ENCODE peak calls at places on chromosomes 12 and 14, in ten cellular contexts. A is GM06990; N is GDM1; E is esophagus squamous epithelium; T is activated naive CD4-positive, alpha-beta T cell; P is NCI-H146; K is AG10803; D is COR-L47; R is germinal center; F is CD4-positive, alpha-beta T cell. Y is an unnamed sample.

GRCh38 chr12:23631991-23632390 is 317.5 kb downstream of the SOX5 start:
- DNase-seq in K (no peak), R (no peak), A (no peak), P (peak; percentile 46), D (no peak), T (no peak), F (no peak), E (no peak), N (no peak), Y (no peak)

GRCh38 chr14:25394791-25395391 is 344.9 kb upstream of the STXBP6 start:
- DNase-seq in N (no peak), F (no peak), D (no peak), E (no peak), K (no peak), P (no peak), R (no peak), T (no peak), A (no peak), Y (no peak)

GRCh38 chr12:6360080-6360571 is 15.2 kb downstream of the SCNN1A start:
- DNase-seq in N (no peak), E (no peak), K (no peak), A (no peak), T (no peak), P (no peak), R (no peak), F (no peak), D (no peak), Y (no peak)

GRCh38 chr12:131347345-131347714 is 363.6 kb upstream of the SFSWAP start:
- DNase-seq in T (no peak), R (no peak), A (no peak), D (no peak), F (no peak), N (no peak), K (no peak), P (no peak), E (no peak), Y (no peak)

GRCh38 chr14:65915125-65915524 is 502.6 kb downstream of the FUT8 start:
- DNase-seq in D (no peak), T (no peak), K (peak; percentile 11), R (no peak), P (no peak), E (no peak), F (no peak), A (no peak), N (no peak), Y (no peak)

GRCh38 chr14:100281286-100282082 is 24.8 kb downstream of the SLC25A29 start:
- DNase-seq in F (no peak), E (no peak), K (no peak), T (no peak), R (no peak), A (no peak), P (no peak), N (no peak), D (no peak), Y (no peak)

GRCh38 chr12:42589465-42590323 is at the start of gene PRICKLE1:
- DNase-seq in E (no peak), P (peak; percentile 43), A (peak; percentile 73), K (peak; percentile 36), T (no peak), F (no peak), R (peak; percentile 71), D (no peak), N (no peak), Y (no peak)

GRCh38 chr12:68042212-68042699 is 53.0 kb downstream of the IFNG-AS1 start:
- DNase-seq in P (peak; percentile 7), T (no peak), N (no peak), A (peak; percentile 35), R (peak; percentile 17), F (no peak), E (no peak), D (peak; percentile 35), K (peak; percentile 4), Y (no peak)

GRCh38 chr12:81222841-81223595 is 145.1 kb downstream of the ACSS3 start:
- DNase-seq in A (no peak), D (no peak), K (peak; percentile 71), N (no peak), T (no peak), P (no peak), R (no peak), E (no peak), F (no peak), Y (no peak)

GRCh38 chr14:104133496-104133895 is 4.9 kb upstream of the KIF26A start:
- DNase-seq in K (no peak), A (no peak), N (no peak), F (no peak), E (no peak), R (no peak), P (no peak), T (no peak), D (no peak), Y (no peak)

GRCh38 chr12:56172839-56173238 is 14.7 kb downstream of the MYL6 start:
- DNase-seq in T (no peak), R (no peak), K (no peak), D (no peak), E (no peak), P (no peak), F (no peak), N (no peak), A (no peak), Y (no peak)

GRCh38 chr14:102982852-102983470 is 60.5 kb downstream of the AMN start:
- DNase-seq in T (no peak), D (no peak), F (no peak), P (no peak), N (no peak), A (no peak), K (no peak), E (no peak), R (no peak), Y (no peak)

GRCh38 chr12:85996280-85996679 is 122.2 kb downstream of the NTS start:
- DNase-seq in D (no peak), E (no peak), A (no peak), N (no peak), R (no peak), T (no peak), P (no peak), F (no peak), K (no peak), Y (no peak)

GRCh38 chr14:54673193-54674121 is 106.5 kb downstream of the SAMD4A start:
- DNase-seq in D (no peak), T (no peak), N (no peak), A (no peak), E (no peak), F (no peak), R (no peak), P (no peak), K (no peak), Y (no peak)

GRCh38 chr12:26451763-26452162 is 256.4 kb downstream of the SSPN start:
- DNase-seq in P (no peak), T (no peak), E (no peak), N (no peak), R (no peak), K (no peak), A (no peak), F (no peak), D (no peak), Y (no peak)

GRCh38 chr12:89863968-89864367 is 155.3 kb upstream of the ATP2B1 start:
- DNase-seq in F (peak; percentile 5), K (no peak), P (peak; percentile 3), A (peak; percentile 59), E (no peak), R (peak; percentile 36), T (no peak), N (no peak), D (peak; percentile 67), Y (no peak)

GRCh38 chr14:72476657-72477499 is 417.0 kb downstream of the DPF3 start:
- DNase-seq in F (peak; percentile 6), K (peak; percentile 79), R (peak; percentile 18), P (no peak), A (peak; percentile 86), E (no peak), T (no peak), D (no peak), N (no peak), Y (no peak)

GRCh38 chr12:51817027-51817953 is 31.2 kb downstream of the FIGNL2 start:
- DNase-seq in D (no peak), R (no peak), E (no peak), A (no peak), K (no peak), F (no peak), T (no peak), P (no peak), N (no peak), Y (no peak)

GRCh38 chr12:79522237-79522636 is 168.5 kb downstream of the PAWR start:
- DNase-seq in K (no peak), N (no peak), D (peak; percentile 5), T (no peak), E (no peak), R (no peak), F (no peak), P (peak; percentile 53), A (no peak), Y (no peak)

GRCh38 chr12:6178981-6179761 is 21.0 kb upstream of the CD9 start:
- DNase-seq in F (no peak), T (no peak), N (no peak), R (no peak), P (no peak), K (no peak), E (no peak), D (no peak), A (no peak), Y (no peak)

GRCh38 chr12:116880817-116881324 is 370 bp downstream of the HRK start:
- DNase-seq in D (peak; percentile 72), K (peak; percentile 32), T (no peak), F (peak; percentile 24), N (no peak), P (peak; percentile 73), R (peak; percentile 84), A (peak; percentile 81), E (no peak), Y (no peak)